ENCODE peak calls at places on chromosome 3, in five cellular contexts. P, R, B, X and C are unnamed samples.

GRCh38 chr3:39808467-39809180 is 785 bp upstream of the MYRIP start:
- DNase-seq in P (no peak), R (no peak), B (no peak), X (no peak), C (no peak)

GRCh38 chr3:120988994-120989393 is 81.0 kb downstream of the STXBP5L start:
- DNase-seq in P (no peak), R (no peak), B (no peak), X (no peak), C (no peak)

GRCh38 chr3:42071720-42072582 is 19.2 kb upstream of the TRAK1 start:
- DNase-seq in P (no peak), R (peak; percentile 57), B (peak; percentile 45), X (peak; percentile 96), C (peak; percentile 67)

GRCh38 chr3:128352326-128352725 is 114.4 kb downstream of the DNAJB8 start:
- DNase-seq in P (no peak), R (no peak), B (no peak), X (peak; percentile 40), C (no peak)

GRCh38 chr3:14824646-14825045 is 5.9 kb downstream of the FGD5 start:
- DNase-seq in P (no peak), R (no peak), B (no peak), X (no peak), C (no peak)

GRCh38 chr3:105323274-105323599 is 43.5 kb upstream of the ALCAM start:
- DNase-seq in P (no peak), R (no peak), B (no peak), X (no peak), C (no peak)

GRCh38 chr3:107421170-107421792 is 44.0 kb downstream of the CCDC54 start:
- DNase-seq in P (peak; percentile 54), R (no peak), B (no peak), X (no peak), C (no peak)

GRCh38 chr3:155007729-155008128 is 72.4 kb upstream of the MME start:
- DNase-seq in P (no peak), R (no peak), B (no peak), X (no peak), C (no peak)

GRCh38 chr3:141371882-141372281 is 3.6 kb downstream of the ZBTB38 start:
- DNase-seq in P (no peak), R (no peak), B (no peak), X (no peak), C (no peak)

GRCh38 chr3:141372656-141373055 is 4.4 kb downstream of the ZBTB38 start:
- DNase-seq in P (no peak), R (no peak), B (no peak), X (no peak), C (no peak)

GRCh38 chr3:141368062-141368924 is at the start of gene ZBTB38:
- DNase-seq in P (no peak), R (peak; percentile 94), B (peak; percentile 93), X (peak; percentile 95), C (peak; percentile 81)

GRCh38 chr3:141368925-141369794 is 856 bp downstream of the ZBTB38 start:
- DNase-seq in P (no peak), R (no peak), B (no peak), X (no peak), C (no peak)

DNA sequence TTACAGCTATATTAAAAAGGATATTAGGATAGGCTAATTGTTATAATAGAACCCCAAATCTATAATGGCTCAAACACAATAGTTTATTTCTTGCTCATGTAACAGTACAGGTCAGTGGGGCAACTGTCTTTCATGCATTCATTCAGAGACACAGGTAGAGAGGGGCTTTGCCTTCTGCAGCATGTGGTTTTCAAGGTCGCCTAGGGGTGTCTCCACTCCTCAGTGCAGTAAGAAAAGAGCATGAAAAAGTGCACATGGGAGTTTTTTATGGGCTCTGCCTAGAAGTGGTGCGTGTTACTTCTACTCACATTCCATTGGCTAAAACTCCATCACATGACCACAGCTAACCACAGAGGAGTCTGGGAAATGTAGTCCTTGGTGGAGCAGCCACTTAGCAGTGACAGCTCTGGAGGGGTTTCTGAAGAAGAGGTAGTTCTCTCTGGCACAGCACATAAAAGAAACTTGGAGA is 1.8 kb downstream of the ZBTB38 start:
- DNase-seq in P (no peak), R (no peak), B (peak; percentile 62), X (peak; percentile 81), C (no peak)
- H3K4me3 ChIP-seq in P (no peak overlapping the region), R (peak overlapping the region; percentile 43), B (no peak overlapping the region), X (no peak overlapping the region), C (no peak overlapping the region)

GRCh38 chr3:187944391-187945179 is 199.3 kb upstream of the BCL6 start:
- DNase-seq in P (no peak), R (no peak), B (no peak), X (no peak), C (no peak)

GRCh38 chr3:187945374-187945773 is 200.1 kb upstream of the BCL6 start:
- DNase-seq in P (no peak), R (no peak), B (no peak), X (no peak), C (no peak)

GRCh38 chr3:187947927-187948682 is 202.8 kb upstream of the BCL6 start:
- DNase-seq in P (no peak), R (no peak), B (no peak), X (no peak), C (no peak)

GRCh38 chr3:187946981-187947380 is 201.7 kb upstream of the BCL6 start:
- DNase-seq in P (no peak), R (no peak), B (no peak), X (no peak), C (no peak)

GRCh38 chr3:187946031-187946691 is 200.9 kb upstream of the BCL6 start:
- DNase-seq in P (no peak), R (no peak), B (no peak), X (no peak), C (no peak)
- H3K27me3 ChIP-seq in P (peaks cover under 1% of the 10 kb centered on the region), R (no peaks in the 10 kb centered on the region), B (no peaks in the 10 kb centered on the region), X (no peaks in the 10 kb centered on the region), C (no peaks in the 10 kb centered on the region)

GRCh38 chr3:172051957-172052354 is 12.6 kb downstream of the FNDC3B start:
- DNase-seq in P (no peak), R (no peak), B (no peak), X (no peak), C (no peak)
- H3K36me3 ChIP-seq in P (peaks cover 7% of the 10 kb centered on the region), R (peaks cover 30% of the 10 kb centered on the region), B (peaks cover 7% of the 10 kb centered on the region), X (peaks cover 14% of the 10 kb centered on the region), C (peaks cover 11% of the 10 kb centered on the region)

GRCh38 chr3:47161983-47162694 is 1.8 kb downstream of the SETD2 start:
- DNase-seq in P (no peak), R (no peak), B (no peak), X (no peak), C (no peak)
- H3K4me3 ChIP-seq in P (peak overlapping the region; percentile 70), R (peak overlapping the region; percentile 99), B (no peak overlapping the region), X (peak overlapping the region; percentile 96), C (peak overlapping the region; percentile 96)

DNA sequence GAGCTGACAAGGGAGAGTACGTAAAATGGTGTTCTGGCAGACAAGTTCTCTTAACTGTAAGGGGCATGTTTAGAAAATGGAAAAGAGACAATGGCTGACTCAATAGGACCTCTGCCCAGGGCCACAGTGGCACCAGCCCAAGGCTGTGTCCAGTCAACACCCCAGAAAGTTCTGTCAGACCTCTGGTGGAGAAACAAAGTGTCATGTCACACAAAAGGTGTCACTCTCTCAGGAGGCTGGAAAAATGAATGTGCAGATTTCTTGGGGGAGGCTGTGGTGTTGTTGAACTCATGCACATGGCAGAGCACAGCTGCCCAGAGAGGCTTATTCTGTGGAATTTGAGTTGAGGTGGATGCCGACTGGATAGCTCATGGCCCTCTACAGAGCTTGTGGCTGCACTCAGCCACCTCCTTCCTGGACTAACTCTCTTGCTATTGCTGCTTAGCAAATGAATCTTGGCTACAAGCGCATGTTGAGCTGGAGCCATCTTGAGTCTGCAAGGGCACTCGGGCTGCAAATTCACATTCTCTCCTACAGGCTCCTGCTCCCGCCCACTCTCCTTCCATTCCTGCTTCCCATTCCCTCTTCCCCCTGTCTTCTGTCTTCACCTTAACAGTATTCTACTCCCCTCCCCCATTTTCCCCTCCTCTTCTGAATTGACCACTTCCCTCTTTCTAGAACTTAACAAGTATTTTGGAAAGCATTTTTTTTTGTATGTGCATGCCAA is 55.8 kb upstream of the SLC7A14 start:
- DNase-seq in P (no peak), R (no peak), B (no peak), X (no peak), C (no peak)
- H3K27me3 ChIP-seq in P (no peaks in the 10 kb centered on the region), R (no peaks in the 10 kb centered on the region), B (no peaks in the 10 kb centered on the region), X (no peaks in the 10 kb centered on the region), C (no peaks in the 10 kb centered on the region)

GRCh38 chr3:149010966-149011365 is 19.6 kb downstream of the GYG1 start:
- DNase-seq in P (no peak), R (no peak), B (no peak), X (no peak), C (no peak)
- H3K36me3 ChIP-seq in P (peaks cover 12% of the 10 kb centered on the region), R (peaks cover 66% of the 10 kb centered on the region), B (peaks cover 36% of the 10 kb centered on the region), X (peaks cover 82% of the 10 kb centered on the region), C (peaks cover 5% of the 10 kb centered on the region)

DNA sequence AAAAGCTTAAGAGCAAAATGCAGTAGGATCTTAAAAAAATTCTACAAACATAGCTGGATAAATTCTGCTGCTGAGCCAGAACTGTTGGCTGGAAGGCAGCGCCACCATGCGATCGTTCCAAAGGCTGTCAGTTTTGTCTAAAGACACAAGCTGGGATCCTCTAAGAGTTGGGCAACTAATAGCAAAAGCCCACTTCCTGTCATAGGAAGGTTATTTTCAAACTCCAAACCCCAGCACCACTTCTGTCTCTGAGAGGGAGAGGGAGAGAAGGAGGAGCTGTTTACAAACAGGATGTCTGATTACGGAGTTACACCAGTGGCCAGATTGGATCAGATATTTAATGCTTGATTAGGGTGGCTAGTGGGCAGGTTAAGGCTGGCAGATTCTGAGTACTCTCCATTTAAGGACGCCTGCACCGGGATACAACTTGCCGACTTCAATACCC is 44.0 kb downstream of the EIF4E3 start:
- DNase-seq in P (peak; percentile 7), R (peak; percentile 67), B (peak; percentile 51), X (peak; percentile 89), C (peak; percentile 26)
- H3K4me3 ChIP-seq in P (no peak overlapping the region), R (no peak overlapping the region), B (no peak overlapping the region), X (no peak overlapping the region), C (no peak overlapping the region)

DNA sequence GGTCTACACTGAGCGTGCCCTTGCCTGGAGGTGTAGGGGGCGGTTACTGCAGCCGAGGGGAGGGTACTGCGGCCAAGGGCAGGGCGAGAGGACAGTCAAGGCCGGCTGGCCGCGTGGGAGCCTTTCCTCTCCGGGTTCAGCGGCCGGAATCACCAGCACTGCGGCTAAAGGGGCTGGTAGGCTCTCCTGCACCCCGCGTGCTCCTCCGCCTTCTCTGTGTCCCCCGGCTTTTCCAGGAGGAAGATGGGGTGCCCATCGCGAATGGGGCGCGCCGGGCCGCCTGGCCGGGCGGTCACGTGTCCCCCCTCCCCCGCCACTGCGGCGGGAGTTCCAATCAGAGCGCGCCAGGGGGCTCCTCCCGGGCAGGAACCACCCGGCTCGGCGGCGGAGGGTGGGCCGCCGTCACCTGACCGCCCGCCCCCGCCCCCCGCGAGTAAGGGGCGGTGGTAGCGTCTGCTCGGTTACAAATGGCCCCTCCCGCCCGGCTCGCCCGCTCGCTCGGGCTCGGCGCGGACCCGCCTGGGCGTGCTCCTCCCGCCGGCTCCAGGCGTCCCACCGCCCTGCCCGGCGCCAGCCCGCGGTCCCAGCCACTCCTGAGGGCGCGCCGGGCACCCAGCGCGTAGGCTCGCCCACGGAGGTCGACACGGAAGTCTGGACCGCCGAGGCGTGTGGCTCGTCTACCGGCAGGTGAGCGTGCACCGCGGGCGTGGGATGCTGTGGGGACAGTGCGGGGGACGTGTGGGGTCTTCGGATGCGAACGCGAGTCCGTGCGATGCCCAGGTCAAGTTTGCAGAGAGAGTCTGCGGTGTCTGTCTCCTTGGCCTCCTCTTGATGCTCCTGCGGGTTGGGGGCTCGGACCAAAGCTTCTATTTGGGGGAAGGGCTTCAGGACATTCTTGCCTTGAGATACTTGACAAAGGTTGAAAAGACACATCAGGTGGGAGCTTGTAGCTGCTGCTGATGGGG is 242.6 kb upstream of the TOPAZ1 start:
- DNase-seq in P (no peak), R (peak; percentile 55), B (no peak), X (no peak), C (no peak)
- H3K27me3 ChIP-seq in P (peaks cover 32% of the 10 kb centered on the region), R (peaks cover 86% of the 10 kb centered on the region), B (no peaks in the 10 kb centered on the region), X (peaks cover 64% of the 10 kb centered on the region), C (peaks cover 1% of the 10 kb centered on the region)